ENCODE peak calls at places on chromosomes 1 and 21, in eight cellular contexts. K is CD8-positive, alpha-beta T cell; Y is stomach; B is endothelial cell of umbilical vein; M is AG04449; F is RWPE2; V is tibial artery; G is A549. T is an unnamed sample.

GRCh38 chr1:9242338-9242969 is 7.9 kb downstream of the H6PD start:
- DNase-seq in K (no peak), Y (peak), B (no peak), M (no peak), F (no peak), V (peak), G (no peak), T (peak)

GRCh38 chr1:219958875-219959417 is 30.6 kb upstream of the SLC30A10 start:
- DNase-seq in K (no peak), Y (no peak), B (no peak), M (no peak), F (no peak), V (no peak), G (no peak), T (no peak)

GRCh38 chr21:27831177-27831576 is 864.3 kb upstream of the ADAMTS5 start:
- DNase-seq in K (no peak), Y (no peak), B (no peak), M (no peak), F (no peak), V (no peak), G (no peak), T (no peak)

GRCh38 chr1:208837242-208837641 is 593.1 kb upstream of the PLXNA2 start:
- DNase-seq in K (no peak), Y (no peak), B (no peak), M (no peak), F (no peak), V (no peak), G (no peak), T (no peak)

GRCh38 chr1:35476099-35476674 is 81.0 kb downstream of the KIAA0319L start:
- DNase-seq in K (no peak), Y (no peak), B (no peak), M (no peak), F (no peak), V (no peak), G (no peak), T (no peak)

GRCh38 chr1:162854245-162854860 is 6.6 kb downstream of the CCDC190 start:
- DNase-seq in K (peak), Y (peak), B (peak), M (no peak), F (no peak), V (peak), G (peak), T (no peak)

GRCh38 chr1:147541672-147542548 is 609 bp downstream of the BCL9 start:
- DNase-seq in K (peak), Y (peak), B (no peak), M (no peak), F (no peak), V (peak), G (no peak), T (no peak)

GRCh38 chr1:189851806-189852367 is 625.8 kb downstream of the BRINP3 start:
- DNase-seq in K (no peak), Y (no peak), B (no peak), M (no peak), F (no peak), V (no peak), G (no peak), T (peak)

GRCh38 chr1:14616997-14617396 is 18.5 kb downstream of the KAZN start:
- DNase-seq in K (no peak), Y (no peak), B (no peak), M (no peak), F (no peak), V (no peak), G (no peak), T (no peak)

GRCh38 chr21:43866233-43866632 is 1.2 kb downstream of the AGPAT3 start:
- DNase-seq in K (peak), Y (no peak), B (no peak), M (peak), F (no peak), V (no peak), G (no peak), T (no peak)

GRCh38 chr1:119268879-119269278 is 99.7 kb upstream of the HAO2 start:
- DNase-seq in K (no peak), Y (no peak), B (no peak), M (no peak), F (no peak), V (no peak), G (no peak), T (no peak)

GRCh38 chr1:201184734-201185453 is 5.7 kb upstream of the IGFN1 start:
- DNase-seq in K (no peak), Y (peak), B (peak), M (peak), F (no peak), V (no peak), G (peak), T (no peak)

GRCh38 chr1:45314266-45314665 is 12.4 kb upstream of the HPDL start:
- DNase-seq in K (no peak), Y (no peak), B (no peak), M (no peak), F (no peak), V (no peak), G (no peak), T (no peak)

GRCh38 chr1:10507111-10507879 is 32.5 kb downstream of the PEX14 start:
- DNase-seq in K (peak), Y (peak), B (peak), M (peak), F (no peak), V (peak), G (peak), T (no peak)

GRCh38 chr1:200147742-200148141 is 120.2 kb downstream of the NR5A2 start:
- DNase-seq in K (no peak), Y (no peak), B (no peak), M (no peak), F (no peak), V (no peak), G (no peak), T (no peak)

GRCh38 chr1:240909701-240910457 is 297.9 kb upstream of the GREM2 start:
- DNase-seq in K (no peak), Y (no peak), B (no peak), M (no peak), F (no peak), V (no peak), G (no peak), T (no peak)

GRCh38 chr1:147235822-147236221 is 6.7 kb upstream of the CHD1L start:
- DNase-seq in K (no peak), Y (peak), B (no peak), M (no peak), F (no peak), V (no peak), G (no peak), T (no peak)

GRCh38 chr21:19999369-20000272 is 998.6 kb upstream of the NCAM2 start:
- DNase-seq in K (no peak), Y (no peak), B (no peak), M (no peak), F (no peak), V (no peak), G (no peak), T (no peak)

GRCh38 chr21:41610042-41610839 is 102.3 kb upstream of the TMPRSS2 start:
- DNase-seq in K (no peak), Y (peak), B (peak), M (no peak), F (peak), V (peak), G (peak), T (no peak)

GRCh38 chr1:17998889-17999288 is 108.7 kb upstream of the IGSF21 start:
- DNase-seq in K (no peak), Y (no peak), B (no peak), M (no peak), F (no peak), V (no peak), G (peak), T (no peak)

GRCh38 chr1:31985430-31985829 is 28.2 kb upstream of the KHDRBS1 start:
- DNase-seq in K (no peak), Y (no peak), B (peak), M (no peak), F (no peak), V (no peak), G (no peak), T (no peak)

GRCh38 chr1:17558541-17558940 is 19.0 kb downstream of the ARHGEF10L start:
- DNase-seq in K (no peak), Y (no peak), B (no peak), M (no peak), F (no peak), V (no peak), G (no peak), T (no peak)

GRCh38 chr1:59703918-59704378 is 110.8 kb upstream of the HOOK1 start:
- DNase-seq in K (no peak), Y (no peak), B (no peak), M (no peak), F (no peak), V (no peak), G (no peak), T (no peak)

GRCh38 chr1:78651247-78651646 is 1.6 kb downstream of the IFI44 start:
- DNase-seq in K (no peak), Y (no peak), B (peak), M (peak), F (no peak), V (no peak), G (no peak), T (no peak)

DNA sequence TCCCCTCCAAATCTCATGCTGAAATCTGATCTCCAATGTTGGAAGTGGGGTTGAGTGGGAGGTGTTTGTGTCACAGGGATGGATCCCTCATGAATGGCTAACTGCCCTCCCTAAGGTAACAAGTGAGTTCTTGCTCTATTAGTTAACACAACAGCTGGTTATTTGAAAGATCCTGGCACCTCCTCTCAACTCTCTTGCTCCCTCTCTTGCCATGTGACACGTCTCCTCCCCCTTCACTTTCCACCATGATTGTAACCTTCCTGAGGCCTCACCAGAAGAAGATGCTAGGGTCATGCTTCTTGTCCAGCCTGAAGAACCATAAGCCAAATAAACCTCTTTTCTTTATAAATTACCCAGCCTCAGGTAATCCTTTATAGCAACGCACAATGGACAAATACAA is 28.5 kb downstream of the DENND2C start:
- DNase-seq in K (no peak), Y (no peak), B (no peak), M (no peak), F (no peak), V (no peak), G (no peak), T (no peak)
- TF ChIP-seq CTCF in K (no peak), Y (no peak), B (no peak), M (no peak), F (no peak), V (no peak), G (no peak), T (no peak)

DNA sequence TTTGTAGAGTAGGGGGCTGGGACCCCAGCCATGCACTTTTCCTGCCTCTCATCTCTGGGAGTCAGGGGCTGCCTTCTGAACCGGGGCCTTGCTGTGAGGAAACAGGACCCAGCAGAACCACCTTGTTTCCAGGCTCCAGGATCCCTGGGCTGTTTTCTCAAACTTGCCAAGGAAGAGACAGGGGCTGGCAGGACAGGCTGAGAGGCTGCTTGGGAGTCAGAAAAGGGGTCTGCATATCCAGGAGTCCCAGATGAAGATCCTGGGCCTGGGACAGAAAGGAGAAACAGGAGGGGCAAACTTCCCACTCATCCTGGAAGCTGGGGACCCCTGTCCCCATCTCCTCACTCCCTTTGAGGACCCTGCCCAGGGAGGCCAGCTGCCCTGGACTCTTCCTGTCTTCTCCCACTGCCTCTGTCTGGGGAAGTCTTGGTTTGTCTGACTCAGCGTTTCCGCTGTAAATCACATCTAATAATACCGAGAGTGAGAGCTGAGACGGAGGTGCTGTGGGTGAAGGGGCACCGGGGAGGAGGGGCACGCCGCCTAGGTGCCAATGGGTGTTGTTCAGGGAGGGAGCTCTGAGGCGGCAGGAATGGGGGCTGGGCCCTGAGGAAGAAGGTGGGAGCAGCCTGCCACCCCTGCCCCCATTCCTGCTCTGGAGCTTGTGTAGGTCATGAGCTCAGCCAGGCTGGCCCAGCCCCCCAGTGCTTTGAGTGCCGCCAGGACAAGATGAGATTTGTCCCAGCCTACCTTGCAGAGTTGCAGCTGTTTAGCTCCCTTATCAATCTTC is 16.7 kb downstream of the POU3F1 start:
- DNase-seq in K (peak), Y (no peak), B (peak), M (no peak), F (peak), V (no peak), G (no peak), T (no peak)
- H3K4me3 ChIP-seq in K (no peak), Y (peak), B (no peak), M (peak), F (no peak), V (no peak), G (no peak), T (no peak)

GRCh38 chr1:236685917-236686814 is at the start of gene ACTN2:
- DNase-seq in K (peak), Y (peak), B (peak), M (no peak), F (no peak), V (no peak), G (peak), T (no peak)
- TF ChIP-seq CTCF in K (no peak), Y (no peak), B (no peak), M (no peak), F (no peak), V (no peak), G (no peak), T (no peak)

GRCh38 chr1:191065771-191066170 is 588.1 kb upstream of the BRINP3 start:
- DNase-seq in K (no peak), Y (no peak), B (no peak), M (no peak), F (no peak), V (no peak), G (no peak), T (no peak)

GRCh38 chr1:191065346-191065745 is 587.7 kb upstream of the BRINP3 start:
- DNase-seq in K (no peak), Y (no peak), B (no peak), M (no peak), F (no peak), V (no peak), G (no peak), T (no peak)
- H3K4me3 ChIP-seq in K (no peak), Y (no peak), B (no peak), M (no peak), F (no peak), V (no peak), G (no peak), T (no peak)

GRCh38 chr1:81760487-81761097 is 40.1 kb upstream of the ADGRL2 start:
- DNase-seq in K (no peak), Y (no peak), B (peak), M (no peak), F (no peak), V (no peak), G (peak), T (no peak)
- TF ChIP-seq CTCF in K (no peak), Y (peak), B (peak), M (peak), F (peak), V (peak), G (peak), T (peak)

DNA sequence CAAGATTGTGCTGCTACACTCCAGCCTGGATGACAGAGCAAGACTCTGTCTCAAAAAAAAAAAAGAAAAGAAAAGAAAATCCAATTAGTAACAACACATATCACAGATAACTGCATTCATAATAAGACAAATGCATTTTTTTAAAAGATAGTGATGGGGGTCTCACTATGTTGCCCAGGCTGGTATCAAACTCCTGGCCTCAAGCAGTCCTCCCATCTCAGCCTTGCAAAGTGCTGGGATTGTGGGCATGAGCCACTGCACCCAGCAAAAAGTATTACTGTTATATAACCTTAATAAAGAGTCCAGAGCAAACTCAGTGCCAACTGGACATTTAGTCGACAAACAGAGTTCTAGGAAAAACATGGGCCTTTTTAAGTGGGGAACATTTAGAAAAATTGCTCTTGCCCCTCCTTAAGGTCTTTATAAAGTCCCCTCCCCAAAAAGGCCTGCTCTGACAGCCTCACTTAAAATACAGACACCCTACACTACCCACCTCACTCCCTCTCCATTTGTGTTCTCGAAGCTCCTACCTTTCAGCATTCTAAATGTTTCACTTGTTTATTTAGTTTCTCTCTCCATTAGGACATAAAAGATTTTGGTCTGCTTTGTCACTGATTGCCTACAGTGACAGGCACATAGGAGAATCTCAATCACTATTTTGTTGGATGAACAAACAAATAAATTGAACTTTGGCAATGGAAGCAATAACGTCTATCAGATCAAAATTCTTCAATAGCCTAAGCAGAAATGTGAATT is 7.5 kb downstream of the ABCB10 start:
- DNase-seq in K (no peak), Y (no peak), B (no peak), M (no peak), F (no peak), V (no peak), G (no peak), T (no peak)
- H3K4me3 ChIP-seq in K (no peak), Y (no peak), B (no peak), M (no peak), F (no peak), V (no peak), G (no peak), T (no peak)

T was measured in retinal pigment epithelial cell.